ENCODE peak calls at places on chromosomes 7 and 10, in four cellular contexts. W, P, J and D are unnamed samples.

GRCh38 chr10:13960603-13961002 is 370.1 kb downstream of the FRMD4A start:
- DNase-seq in W (no peak), P (no peak), J (no peak), D (no peak)

GRCh38 chr7:152899482-152900166 is 140.1 kb downstream of the ACTR3B start:
- DNase-seq in W (no peak), P (no peak), J (peak; percentile 3), D (no peak)

GRCh38 chr7:105637755-105638154 is 56.5 kb upstream of the EFCAB10 start:
- DNase-seq in W (no peak), P (no peak), J (no peak), D (no peak)

GRCh38 chr7:83648464-83649241 is at the start of gene SEMA3E:
- DNase-seq in W (no peak), P (no peak), J (peak; percentile 60), D (peak; percentile 37)

GRCh38 chr7:389911-390601 is 100.1 kb downstream of the FOXL3 start:
- DNase-seq in W (no peak), P (no peak), J (no peak), D (no peak)

GRCh38 chr10:130409931-130410330 is 273.7 kb downstream of the GLRX3 start:
- DNase-seq in W (no peak), P (no peak), J (no peak), D (no peak)

GRCh38 chr7:112286294-112287086 is 80.0 kb downstream of the ZNF277 start:
- DNase-seq in W (no peak), P (no peak), J (no peak), D (peak; percentile 4)

GRCh38 chr7:129824291-129825004 is 128.3 kb downstream of the UBE2H start:
- DNase-seq in W (no peak), P (no peak), J (no peak), D (no peak)

GRCh38 chr7:52842192-52842900 is 193.1 kb upstream of the POM121L12 start:
- DNase-seq in W (no peak), P (no peak), J (no peak), D (no peak)

GRCh38 chr10:126684171-126684745 is 13.8 kb upstream of the C10orf90 start:
- DNase-seq in W (no peak), P (no peak), J (no peak), D (no peak)

GRCh38 chr10:132547421-132547861 is 9.9 kb downstream of the INPP5A start:
- DNase-seq in W (no peak), P (no peak), J (no peak), D (no peak)

GRCh38 chr7:93062599-93062998 is 55.2 kb downstream of the SAMD9 start:
- DNase-seq in W (no peak), P (no peak), J (no peak), D (no peak)

GRCh38 chr10:99945286-99945685 is 64.5 kb downstream of the DNMBP start:
- DNase-seq in W (no peak), P (no peak), J (peak; percentile 87), D (peak; percentile 96)

GRCh38 chr7:100897772-100898454 is 2.2 kb upstream of the ACHE start:
- DNase-seq in W (no peak), P (no peak), J (no peak), D (no peak)

GRCh38 chr7:81029523-81029922 is 110.7 kb upstream of the SEMA3C start:
- DNase-seq in W (no peak), P (no peak), J (no peak), D (no peak)

GRCh38 chr10:12766222-12766621 is 235.3 kb downstream of the CCDC3 start:
- DNase-seq in W (no peak), P (no peak), J (no peak), D (no peak)

GRCh38 chr10:707456-707855 is 18.0 kb upstream of the DIP2C start:
- DNase-seq in W (no peak), P (no peak), J (no peak), D (no peak)